ENCODE peak calls at places on chromosomes 5 and 9, in eight cellular contexts. One of them, this sample, is unnamed. For H3K9me3, the result is how much of the 10 kb centered on the place peaks cover.

GRCh38 chr9:85431396-85432102 is 310.2 kb downstream of the AGTPBP1 start:
- DNase-seq in A549: no peak
- DNase-seq in fibroblast of lung: peak
- DNase-seq in CD8-positive, alpha-beta memory T cell: no peak
- DNase-seq in astrocyte: peak
- DNase-seq in OCI-LY7: no peak
- DNase-seq in cardiac muscle cell: no peak
- DNase-seq in endodermal cell: no peak
- DNase-seq in this sample: no peak

GRCh38 chr9:99130069-99130468 is 25.2 kb downstream of the TGFBR1 start:
- DNase-seq in A549: no peak
- DNase-seq in cardiac muscle cell: no peak
- DNase-seq in OCI-LY7: peak
- DNase-seq in astrocyte: no peak
- DNase-seq in endodermal cell: no peak
- DNase-seq in CD8-positive, alpha-beta memory T cell: no peak
- DNase-seq in fibroblast of lung: no peak
- DNase-seq in this sample: no peak

GRCh38 chr9:129834489-129835127 is 467 bp downstream of the C9orf78 start:
- DNase-seq in A549: no peak
- DNase-seq in OCI-LY7: peak
- DNase-seq in endodermal cell: no peak
- DNase-seq in astrocyte: no peak
- DNase-seq in CD8-positive, alpha-beta memory T cell: peak
- DNase-seq in cardiac muscle cell: no peak
- DNase-seq in fibroblast of lung: no peak
- DNase-seq in this sample: peak

GRCh38 chr9:2271426-2271825 is 256.3 kb downstream of the SMARCA2 start:
- DNase-seq in astrocyte: no peak
- DNase-seq in fibroblast of lung: peak
- DNase-seq in cardiac muscle cell: peak
- DNase-seq in CD8-positive, alpha-beta memory T cell: no peak
- DNase-seq in A549: peak
- DNase-seq in OCI-LY7: peak
- DNase-seq in endodermal cell: peak
- DNase-seq in this sample: no peak

GRCh38 chr9:38024036-38024681 is 44.9 kb downstream of the SHB start:
- DNase-seq in fibroblast of lung: peak
- DNase-seq in cardiac muscle cell: peak
- DNase-seq in endodermal cell: peak
- DNase-seq in CD8-positive, alpha-beta memory T cell: no peak
- DNase-seq in astrocyte: peak
- DNase-seq in OCI-LY7: no peak
- DNase-seq in A549: peak
- DNase-seq in this sample: no peak

GRCh38 chr5:125357660-125358059 is 611.2 kb upstream of the ZNF608 start:
- DNase-seq in fibroblast of lung: no peak
- DNase-seq in A549: no peak
- DNase-seq in CD8-positive, alpha-beta memory T cell: no peak
- DNase-seq in OCI-LY7: no peak
- DNase-seq in astrocyte: no peak
- DNase-seq in endodermal cell: no peak
- DNase-seq in cardiac muscle cell: no peak
- DNase-seq in this sample: no peak

GRCh38 chr5:5342784-5343183 is 79.7 kb upstream of the ICE1 start:
- DNase-seq in astrocyte: peak
- DNase-seq in fibroblast of lung: peak
- DNase-seq in OCI-LY7: no peak
- DNase-seq in endodermal cell: no peak
- DNase-seq in cardiac muscle cell: peak
- DNase-seq in A549: peak
- DNase-seq in CD8-positive, alpha-beta memory T cell: no peak
- DNase-seq in this sample: no peak

GRCh38 chr5:159657766-159658165 is 258.5 kb upstream of the ADRA1B start:
- DNase-seq in CD8-positive, alpha-beta memory T cell: no peak
- DNase-seq in cardiac muscle cell: peak
- DNase-seq in OCI-LY7: no peak
- DNase-seq in fibroblast of lung: no peak
- DNase-seq in A549: no peak
- DNase-seq in astrocyte: no peak
- DNase-seq in endodermal cell: no peak
- DNase-seq in this sample: no peak

GRCh38 chr5:137666109-137666850 is 69.6 kb downstream of the KLHL3 start:
- DNase-seq in CD8-positive, alpha-beta memory T cell: peak
- DNase-seq in fibroblast of lung: peak
- DNase-seq in astrocyte: peak
- DNase-seq in OCI-LY7: no peak
- DNase-seq in A549: no peak
- DNase-seq in endodermal cell: no peak
- DNase-seq in cardiac muscle cell: peak
- DNase-seq in this sample: peak

GRCh38 chr9:4987996-4988421 is 2.9 kb downstream of the JAK2 start:
- DNase-seq in fibroblast of lung: peak
- DNase-seq in endodermal cell: peak
- DNase-seq in A549: peak
- DNase-seq in CD8-positive, alpha-beta memory T cell: peak
- DNase-seq in cardiac muscle cell: peak
- DNase-seq in astrocyte: peak
- DNase-seq in OCI-LY7: peak
- DNase-seq in this sample: peak

GRCh38 chr9:94526951-94527350 is 27.9 kb upstream of the PCAT7 start:
- DNase-seq in CD8-positive, alpha-beta memory T cell: no peak
- DNase-seq in endodermal cell: no peak
- DNase-seq in fibroblast of lung: no peak
- DNase-seq in A549: no peak
- DNase-seq in OCI-LY7: peak
- DNase-seq in astrocyte: no peak
- DNase-seq in cardiac muscle cell: no peak
- DNase-seq in this sample: no peak

GRCh38 chr9:94525396-94526035 is 29.4 kb upstream of the PCAT7 start:
- DNase-seq in A549: no peak
- DNase-seq in astrocyte: no peak
- DNase-seq in cardiac muscle cell: no peak
- DNase-seq in fibroblast of lung: no peak
- DNase-seq in endodermal cell: no peak
- DNase-seq in CD8-positive, alpha-beta memory T cell: no peak
- DNase-seq in OCI-LY7: peak
- DNase-seq in this sample: no peak

GRCh38 chr9:94528886-94529285 is 26.0 kb upstream of the PCAT7 start:
- DNase-seq in cardiac muscle cell: no peak
- DNase-seq in fibroblast of lung: no peak
- DNase-seq in endodermal cell: no peak
- DNase-seq in A549: no peak
- DNase-seq in OCI-LY7: peak
- DNase-seq in astrocyte: no peak
- DNase-seq in CD8-positive, alpha-beta memory T cell: no peak
- DNase-seq in this sample: no peak

DNA sequence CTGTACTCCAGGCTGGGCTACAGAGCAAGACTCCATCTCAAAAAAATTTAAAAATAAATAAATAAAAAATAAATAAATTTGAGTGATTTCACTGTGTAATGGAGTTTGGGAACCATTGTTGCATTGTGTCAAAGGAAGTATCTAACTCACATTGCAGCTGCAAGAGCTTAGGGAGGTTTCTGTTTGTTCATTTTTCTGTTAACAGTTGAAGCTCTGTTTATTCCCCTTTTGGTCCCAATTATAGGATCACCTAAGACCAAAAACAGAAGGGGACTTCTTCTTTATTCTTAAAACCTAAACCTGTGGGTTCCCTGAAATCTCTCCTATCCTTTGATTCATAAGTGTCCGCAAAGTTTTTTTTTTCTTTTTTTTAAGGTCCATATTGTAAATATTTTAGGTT is 28.6 kb upstream of the PCAT7 start:
- DNase-seq in CD8-positive, alpha-beta memory T cell: no peak
- DNase-seq in cardiac muscle cell: no peak
- DNase-seq in endodermal cell: no peak
- DNase-seq in fibroblast of lung: no peak
- DNase-seq in astrocyte: no peak
- DNase-seq in OCI-LY7: peak
- DNase-seq in A549: no peak
- DNase-seq in this sample: no peak
- H3K27ac ChIP-seq in CD8-positive, alpha-beta memory T cell: no peak
- H3K27ac ChIP-seq in cardiac muscle cell: no peak
- H3K27ac ChIP-seq in endodermal cell: no peak
- H3K27ac ChIP-seq in fibroblast of lung: no peak
- H3K27ac ChIP-seq in astrocyte: no peak
- H3K27ac ChIP-seq in OCI-LY7: peak
- H3K27ac ChIP-seq in A549: no peak
- H3K27ac ChIP-seq in this sample: no peak

DNA sequence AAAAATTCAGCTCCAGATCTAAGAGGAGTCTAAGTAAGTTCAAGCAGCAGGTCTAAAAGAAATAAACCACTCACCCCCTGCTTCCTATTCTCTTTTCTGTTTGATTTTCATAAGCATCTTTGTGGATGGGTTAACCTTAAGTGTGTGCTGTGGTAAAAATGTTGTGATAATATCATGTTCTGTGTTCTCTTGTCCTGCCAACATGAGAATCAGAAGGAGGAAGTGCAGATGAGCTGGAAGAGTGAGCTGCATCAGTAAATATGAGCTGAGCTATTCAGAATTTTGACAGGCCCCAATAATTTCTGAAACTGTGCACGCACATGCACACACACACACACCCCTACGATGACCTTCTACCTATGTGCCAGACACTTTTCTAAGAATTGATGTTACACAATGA is 186.5 kb upstream of the ANKRD55 start:
- DNase-seq in endodermal cell: no peak
- DNase-seq in fibroblast of lung: no peak
- DNase-seq in cardiac muscle cell: no peak
- DNase-seq in CD8-positive, alpha-beta memory T cell: no peak
- DNase-seq in OCI-LY7: no peak
- DNase-seq in A549: no peak
- DNase-seq in astrocyte: no peak
- DNase-seq in this sample: no peak
- H3K9me3 ChIP-seq in endodermal cell: under half
- H3K9me3 ChIP-seq in fibroblast of lung: under half
- H3K9me3 ChIP-seq in cardiac muscle cell: under half
- H3K9me3 ChIP-seq in CD8-positive, alpha-beta memory T cell: under half
- H3K9me3 ChIP-seq in OCI-LY7: under half
- H3K9me3 ChIP-seq in A549: under half
- H3K9me3 ChIP-seq in astrocyte: under half
- H3K9me3 ChIP-seq in this sample: under half

DNA sequence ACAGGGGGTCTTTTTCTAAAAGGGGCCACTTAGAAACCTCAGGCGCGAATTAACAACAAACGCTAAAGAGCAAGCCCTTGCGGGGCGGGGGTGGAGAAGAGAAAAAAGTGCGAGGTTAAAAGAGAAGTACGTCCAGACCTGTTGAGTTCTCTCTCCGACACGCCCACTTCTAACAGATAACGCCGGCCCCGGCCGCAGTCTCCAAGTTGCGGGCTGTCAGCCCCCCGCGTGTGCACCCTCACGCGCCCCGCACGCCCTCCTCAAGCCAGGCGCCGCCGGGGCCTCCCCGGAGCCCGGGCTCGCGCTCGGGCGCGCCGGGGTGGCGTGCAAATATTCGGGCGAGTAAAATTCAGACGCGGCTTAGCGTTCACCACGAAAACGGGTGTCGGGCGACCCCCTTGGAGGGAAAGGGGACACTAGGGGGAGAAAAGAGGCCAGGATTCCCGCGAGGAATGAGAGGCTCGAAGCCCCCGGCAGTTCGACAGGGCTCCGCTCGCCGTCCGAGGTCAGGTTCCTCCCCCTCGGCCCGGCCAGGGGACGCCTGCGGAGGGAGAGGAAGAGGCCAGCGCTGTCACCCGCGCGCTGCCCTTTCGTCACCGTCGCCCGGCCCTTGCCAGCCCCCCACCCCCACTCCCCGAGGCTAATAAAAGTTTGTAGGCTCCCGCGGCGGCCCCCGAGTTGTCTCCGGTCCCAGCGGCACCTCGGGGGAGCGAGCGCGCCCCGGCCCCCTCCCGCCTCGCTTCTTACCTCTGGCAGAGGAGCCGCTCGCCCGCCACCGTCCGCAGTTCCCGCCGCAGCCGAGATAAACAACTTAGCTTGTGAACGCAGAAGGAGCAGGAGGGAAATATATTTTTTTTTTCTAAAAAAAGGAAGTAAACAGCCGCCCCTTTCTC is 776 bp downstream of the NR3C1 start:
- DNase-seq in astrocyte: no peak
- DNase-seq in fibroblast of lung: peak
- DNase-seq in cardiac muscle cell: peak
- DNase-seq in OCI-LY7: peak
- DNase-seq in CD8-positive, alpha-beta memory T cell: peak
- DNase-seq in A549: peak
- DNase-seq in endodermal cell: peak
- DNase-seq in this sample: peak
- H3K4me3 ChIP-seq in astrocyte: peak
- H3K4me3 ChIP-seq in fibroblast of lung: peak
- H3K4me3 ChIP-seq in cardiac muscle cell: peak
- H3K4me3 ChIP-seq in OCI-LY7: peak
- H3K4me3 ChIP-seq in CD8-positive, alpha-beta memory T cell: peak
- H3K4me3 ChIP-seq in A549: peak
- H3K4me3 ChIP-seq in endodermal cell: peak
- H3K4me3 ChIP-seq in this sample: peak

GRCh38 chr5:140239939-140240700 is 62.8 kb downstream of the PFDN1 start:
- DNase-seq in astrocyte: peak
- DNase-seq in fibroblast of lung: peak
- DNase-seq in CD8-positive, alpha-beta memory T cell: peak
- DNase-seq in endodermal cell: peak
- DNase-seq in OCI-LY7: peak
- DNase-seq in cardiac muscle cell: peak
- DNase-seq in A549: peak
- DNase-seq in this sample: peak

GRCh38 chr5:140242890-140243585 is 59.9 kb downstream of the PFDN1 start:
- DNase-seq in CD8-positive, alpha-beta memory T cell: no peak
- DNase-seq in cardiac muscle cell: no peak
- DNase-seq in A549: no peak
- DNase-seq in endodermal cell: no peak
- DNase-seq in astrocyte: no peak
- DNase-seq in fibroblast of lung: no peak
- DNase-seq in OCI-LY7: no peak
- DNase-seq in this sample: no peak

GRCh38 chr5:140240987-140241706 is 61.8 kb downstream of the PFDN1 start:
- DNase-seq in A549: peak
- DNase-seq in fibroblast of lung: peak
- DNase-seq in OCI-LY7: no peak
- DNase-seq in endodermal cell: peak
- DNase-seq in CD8-positive, alpha-beta memory T cell: no peak
- DNase-seq in cardiac muscle cell: peak
- DNase-seq in astrocyte: peak
- DNase-seq in this sample: no peak

GRCh38 chr5:140243855-140244254 is 59.0 kb downstream of the PFDN1 start:
- DNase-seq in fibroblast of lung: no peak
- DNase-seq in endodermal cell: no peak
- DNase-seq in astrocyte: no peak
- DNase-seq in cardiac muscle cell: no peak
- DNase-seq in OCI-LY7: no peak
- DNase-seq in CD8-positive, alpha-beta memory T cell: no peak
- DNase-seq in A549: no peak
- DNase-seq in this sample: no peak

DNA sequence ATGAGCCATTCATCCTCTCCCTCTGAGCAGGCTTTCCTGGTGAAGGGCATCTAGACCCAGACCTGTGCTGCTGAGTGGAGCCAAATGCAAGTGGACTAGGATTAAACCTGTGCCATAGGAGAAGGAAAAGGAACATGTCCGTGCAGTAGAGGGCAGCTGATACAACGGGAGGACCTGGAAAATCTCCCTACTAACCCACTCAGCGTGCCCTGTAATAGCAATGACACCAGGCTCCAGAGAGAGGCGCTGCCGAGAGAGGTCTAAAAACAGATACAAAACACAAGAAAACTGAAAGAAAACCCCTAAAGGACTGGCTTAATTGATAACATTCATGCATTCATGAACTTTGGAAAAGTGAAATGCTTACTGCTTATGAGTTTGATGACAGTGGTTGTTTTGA is 60.8 kb downstream of the PFDN1 start:
- DNase-seq in CD8-positive, alpha-beta memory T cell: no peak
- DNase-seq in fibroblast of lung: no peak
- DNase-seq in endodermal cell: peak
- DNase-seq in A549: peak
- DNase-seq in astrocyte: no peak
- DNase-seq in cardiac muscle cell: no peak
- DNase-seq in OCI-LY7: no peak
- DNase-seq in this sample: no peak
- H3K27ac ChIP-seq in CD8-positive, alpha-beta memory T cell: no peak
- H3K27ac ChIP-seq in fibroblast of lung: peak
- H3K27ac ChIP-seq in endodermal cell: no peak
- H3K27ac ChIP-seq in A549: peak
- H3K27ac ChIP-seq in astrocyte: peak
- H3K27ac ChIP-seq in cardiac muscle cell: peak
- H3K27ac ChIP-seq in OCI-LY7: no peak
- H3K27ac ChIP-seq in this sample: no peak

This sample was measured in naive thymus-derived CD4-positive, alpha-beta T cell.